ENCODE peak calls at places on chromosome 12, in six cellular contexts. D is fibroblast of pulmonary artery, Y is OCI-LY7, W is left ventricle myocardium inferior, L is esophagus squamous epithelium, J is fibroblast of the aortic adventitia. N is an unnamed sample.

GRCh38 chr12:70823182-70823976 is 97.2 kb downstream of the PTPRR start:
- DNase-seq in Y (no peak), L (no peak), J (no peak), W (no peak), D (no peak), N (no peak)

GRCh38 chr12:53949631-53950440 is 4.9 kb upstream of the HOXC12 start:
- DNase-seq in L (no peak), J (no peak), D (no peak), W (no peak), Y (no peak), N (no peak)

GRCh38 chr12:2606186-2606910 is 188.4 kb upstream of the FKBP4 start:
- DNase-seq in D (no peak), J (no peak), Y (no peak), L (no peak), W (no peak), N (no peak)

GRCh38 chr12:2411586-2412304 is 359.0 kb downstream of the CACNA1C start:
- DNase-seq in L (no peak), Y (no peak), J (no peak), D (no peak), W (no peak), N (no peak)

GRCh38 chr12:5376591-5377207 is 55.2 kb upstream of the NTF3 start:
- DNase-seq in W (no peak), J (no peak), D (no peak), Y (no peak), L (no peak), N (no peak)

GRCh38 chr12:4441355-4442330 is 4.0 kb downstream of the FGF6 start:
- DNase-seq in L (no peak), D (no peak), W (no peak), Y (no peak), J (no peak), N (no peak)

GRCh38 chr12:72390146-72390545 is 118.0 kb downstream of the TRHDE start:
- DNase-seq in L (no peak), W (no peak), J (no peak), Y (no peak), D (no peak), N (no peak)

GRCh38 chr12:2099595-2099994 is 46.8 kb downstream of the CACNA1C start:
- DNase-seq in W (no peak), Y (no peak), J (no peak), D (no peak), L (no peak), N (no peak)

GRCh38 chr12:34625116-34625515 is 602.8 kb downstream of the ALG10 start:
- DNase-seq in D (no peak), Y (peak), L (no peak), J (peak), W (no peak), N (no peak)
- TF ChIP-seq CTCF in D (no peak), Y (peak), L (no peak), J (no peak), W (peak), N (no peak)

DNA sequence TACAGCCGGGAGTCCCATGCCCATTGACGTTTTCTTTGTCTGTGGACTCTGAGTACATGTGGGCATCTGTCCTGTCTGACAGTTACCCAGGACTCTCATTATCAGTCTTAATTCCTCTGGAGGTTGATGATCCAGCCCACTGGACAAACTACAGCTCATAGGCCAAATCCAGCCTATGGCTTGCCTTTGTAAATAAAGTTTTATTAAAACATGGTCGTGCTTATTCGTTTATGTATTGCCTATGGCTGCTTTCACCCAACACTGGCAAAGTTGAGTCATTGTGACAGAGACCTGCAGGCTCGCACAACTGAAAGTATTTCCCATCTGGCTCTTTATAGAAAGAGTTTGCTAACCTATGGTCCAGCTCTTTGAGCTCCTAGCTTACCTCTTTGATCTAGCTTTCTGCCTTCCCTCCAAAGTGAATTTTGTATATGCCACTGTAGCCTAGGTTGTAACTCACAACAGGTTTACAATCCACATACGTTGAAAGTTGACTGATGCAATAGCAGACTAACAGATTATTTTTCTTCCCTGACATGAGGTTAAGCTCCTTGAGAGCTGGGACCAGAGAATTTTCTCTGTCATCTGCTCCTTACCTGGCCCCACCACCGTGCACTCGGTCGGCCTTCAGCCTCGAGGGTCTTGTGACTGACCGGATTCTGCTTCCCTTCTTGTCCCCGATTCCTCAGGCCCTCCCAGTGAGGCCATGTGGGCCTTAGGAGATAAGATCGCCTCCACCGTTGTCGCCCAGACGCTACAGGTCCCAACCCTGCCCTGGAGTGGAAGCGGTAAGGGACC is 57.3 kb downstream of the ACACB start:
- DNase-seq in J (no peak), W (no peak), D (no peak), Y (no peak), L (no peak), N (no peak)
- H3K4me3 ChIP-seq in J (no peak), W (no peak), D (no peak), Y (no peak), L (no peak), N (no peak)

DNA sequence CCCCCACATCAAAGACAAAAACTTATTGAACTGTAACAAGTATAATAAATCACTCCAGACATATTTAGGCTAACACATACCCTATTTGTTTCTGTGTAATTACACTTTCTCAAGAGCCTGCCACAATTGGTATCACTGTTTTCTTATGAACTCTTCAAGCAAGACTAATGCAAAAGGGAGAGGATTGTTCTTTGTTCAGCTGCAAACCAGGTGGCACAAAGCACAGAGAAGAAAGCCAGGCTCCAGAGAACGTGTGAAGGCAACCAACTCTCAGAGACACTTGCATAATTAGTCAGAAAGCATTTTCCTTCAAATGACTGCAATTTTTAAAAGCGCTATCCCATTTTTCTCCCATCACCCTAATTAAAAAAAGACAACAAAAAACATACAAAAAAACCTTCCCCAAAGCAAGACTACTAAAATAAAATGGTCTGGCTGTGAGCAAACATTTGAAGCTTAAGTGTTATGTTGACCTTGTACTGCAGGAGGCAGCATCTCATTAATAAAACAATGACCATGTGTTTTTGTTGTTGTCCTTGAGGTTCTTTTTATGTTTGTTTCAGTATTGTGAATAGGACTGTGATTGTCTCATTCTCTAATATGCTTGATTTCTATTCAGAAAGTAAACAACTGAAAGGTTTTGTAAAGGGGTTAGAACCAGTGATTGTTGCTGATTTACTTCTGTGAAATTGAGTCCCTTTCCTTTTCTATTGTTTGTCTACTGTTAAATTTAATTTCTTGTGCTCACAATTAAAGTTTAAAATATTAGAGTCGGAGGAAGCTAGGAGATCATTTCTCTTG is 452.7 kb upstream of the PDE3A start:
- DNase-seq in L (no peak), Y (no peak), W (no peak), J (peak), D (peak), N (peak)
- TF ChIP-seq CTCF in L (peak), Y (peak), W (peak), J (peak), D (peak), N (peak)

GRCh38 chr12:51818086-51818485 is 30.4 kb downstream of the FIGNL2 start:
- DNase-seq in Y (no peak), W (no peak), J (no peak), D (no peak), L (no peak), N (no peak)

GRCh38 chr12:51818567-51819300 is 29.8 kb downstream of the FIGNL2 start:
- DNase-seq in D (peak), L (no peak), Y (no peak), W (no peak), J (peak), N (peak)

GRCh38 chr12:51821423-51822260 is 26.9 kb downstream of the FIGNL2 start:
- DNase-seq in Y (no peak), D (no peak), J (no peak), L (no peak), W (peak), N (no peak)

GRCh38 chr12:51820721-51821422 is 27.6 kb downstream of the FIGNL2 start:
- DNase-seq in L (no peak), J (no peak), Y (no peak), D (peak), W (peak), N (peak)

GRCh38 chr12:51819851-51820720 is 28.4 kb downstream of the FIGNL2 start:
- DNase-seq in D (no peak), L (no peak), W (peak), Y (no peak), J (no peak), N (peak)
- H3K4me3 ChIP-seq in D (peak), L (peak), W (peak), Y (no peak), J (no peak), N (peak)

GRCh38 chr12:27305673-27306504 is 26.7 kb upstream of the BMAL2 start:
- DNase-seq in W (no peak), L (no peak), Y (peak), D (peak), J (peak), N (peak)
- TF ChIP-seq CTCF in W (peak), L (no peak), Y (peak), D (peak), J (peak), N (peak)

GRCh38 chr12:124654666-124655316 is 87.4 kb upstream of the NCOR2 start:
- DNase-seq in W (peak), L (no peak), D (no peak), J (no peak), Y (no peak), N (no peak)
- H3K4me3 ChIP-seq in W (peak), L (peak), D (peak), J (no peak), Y (no peak), N (no peak)

GRCh38 chr12:224330-224729 is 10.4 kb upstream of the SLC6A12 start:
- DNase-seq in Y (no peak), J (no peak), L (no peak), W (no peak), D (no peak), N (no peak)

GRCh38 chr12:225012-225411 is 11.1 kb upstream of the SLC6A12 start:
- DNase-seq in W (no peak), Y (no peak), J (no peak), L (no peak), D (no peak), N (no peak)

GRCh38 chr12:226401-226800 is 12.4 kb upstream of the SLC6A12 start:
- DNase-seq in D (no peak), W (no peak), J (no peak), Y (no peak), L (no peak), N (no peak)

GRCh38 chr12:221736-222135 is 7.8 kb upstream of the SLC6A12 start:
- DNase-seq in W (no peak), Y (no peak), J (no peak), D (no peak), L (no peak), N (no peak)

GRCh38 chr12:223751-224240 is 9.8 kb upstream of the SLC6A12 start:
- DNase-seq in W (no peak), J (no peak), Y (no peak), L (no peak), D (no peak), N (no peak)
- TF ChIP-seq CTCF in W (no peak), J (no peak), Y (no peak), L (no peak), D (no peak), N (no peak)

GRCh38 chr12:31363416-31363809 is 37.5 kb upstream of the SINHCAF start:
- DNase-seq in D (no peak), L (no peak), Y (peak), J (no peak), W (no peak), N (no peak)
- H3K4me3 ChIP-seq in D (no peak), L (no peak), Y (no peak), J (no peak), W (no peak), N (no peak)